ENCODE peak calls at places on chromosomes 1 and 21, in six cellular contexts. One of them, this sample, is unnamed.

GRCh38 chr21:25750085-25750484 is 15.3 kb downstream of the GABPA start:
- DNase-seq in HL-60: no peak
- DNase-seq in endothelial cell of umbilical vein: no peak
- DNase-seq in transverse colon: no peak
- DNase-seq in Panc1: no peak
- DNase-seq in GM12878: no peak
- DNase-seq in this sample: no peak

GRCh38 chr1:174060090-174060489 is 37.9 kb upstream of the RC3H1 start:
- DNase-seq in endothelial cell of umbilical vein: no peak
- DNase-seq in HL-60: no peak
- DNase-seq in Panc1: no peak
- DNase-seq in transverse colon: no peak
- DNase-seq in GM12878: no peak
- DNase-seq in this sample: no peak

GRCh38 chr1:22143065-22143514 is at the start of gene WNT4:
- DNase-seq in transverse colon: peak
- DNase-seq in Panc1: no peak
- DNase-seq in GM12878: no peak
- DNase-seq in endothelial cell of umbilical vein: no peak
- DNase-seq in HL-60: no peak
- DNase-seq in this sample: peak

GRCh38 chr1:35432231-35432630 is 125.0 kb downstream of the KIAA0319L start:
- DNase-seq in transverse colon: no peak
- DNase-seq in Panc1: no peak
- DNase-seq in endothelial cell of umbilical vein: no peak
- DNase-seq in GM12878: no peak
- DNase-seq in HL-60: no peak
- DNase-seq in this sample: no peak

GRCh38 chr1:66598670-66599069 is 64.7 kb downstream of the SGIP1 start:
- DNase-seq in transverse colon: no peak
- DNase-seq in Panc1: no peak
- DNase-seq in endothelial cell of umbilical vein: peak
- DNase-seq in GM12878: no peak
- DNase-seq in HL-60: no peak
- DNase-seq in this sample: no peak

GRCh38 chr1:214281902-214282695 is 1.1 kb downstream of the SMYD2 start:
- DNase-seq in HL-60: peak
- DNase-seq in endothelial cell of umbilical vein: no peak
- DNase-seq in Panc1: no peak
- DNase-seq in transverse colon: peak
- DNase-seq in GM12878: no peak
- DNase-seq in this sample: no peak

GRCh38 chr1:96076589-96076988 is 645.0 kb upstream of the PTBP2 start:
- DNase-seq in transverse colon: no peak
- DNase-seq in Panc1: no peak
- DNase-seq in HL-60: no peak
- DNase-seq in GM12878: no peak
- DNase-seq in endothelial cell of umbilical vein: no peak
- DNase-seq in this sample: no peak

GRCh38 chr1:232628335-232629214 is 1.4 kb downstream of the SIPA1L2 start:
- DNase-seq in transverse colon: no peak
- DNase-seq in GM12878: no peak
- DNase-seq in Panc1: no peak
- DNase-seq in HL-60: no peak
- DNase-seq in endothelial cell of umbilical vein: peak
- DNase-seq in this sample: no peak

GRCh38 chr1:219100059-219100458 is 73.6 kb upstream of the LYPLAL1 start:
- DNase-seq in HL-60: no peak
- DNase-seq in transverse colon: no peak
- DNase-seq in Panc1: no peak
- DNase-seq in endothelial cell of umbilical vein: no peak
- DNase-seq in GM12878: no peak
- DNase-seq in this sample: no peak

GRCh38 chr1:112778136-112778535 is 63.0 kb upstream of the PPM1J start:
- DNase-seq in HL-60: no peak
- DNase-seq in transverse colon: no peak
- DNase-seq in GM12878: no peak
- DNase-seq in endothelial cell of umbilical vein: no peak
- DNase-seq in Panc1: no peak
- DNase-seq in this sample: no peak

GRCh38 chr1:31793086-31793485 is 22.7 kb downstream of the SPOCD1 start:
- DNase-seq in transverse colon: no peak
- DNase-seq in endothelial cell of umbilical vein: no peak
- DNase-seq in GM12878: no peak
- DNase-seq in Panc1: no peak
- DNase-seq in HL-60: no peak
- DNase-seq in this sample: no peak

GRCh38 chr1:241627453-241628329 is 12.5 kb downstream of the CHML start:
- DNase-seq in Panc1: no peak
- DNase-seq in transverse colon: peak
- DNase-seq in HL-60: peak
- DNase-seq in endothelial cell of umbilical vein: peak
- DNase-seq in GM12878: peak
- DNase-seq in this sample: no peak

GRCh38 chr1:116738673-116739370 is 15.4 kb upstream of the CD2 start:
- DNase-seq in GM12878: peak
- DNase-seq in endothelial cell of umbilical vein: no peak
- DNase-seq in transverse colon: no peak
- DNase-seq in Panc1: no peak
- DNase-seq in HL-60: no peak
- DNase-seq in this sample: no peak

GRCh38 chr1:34929497-34929852 is at the start of gene DLGAP3:
- DNase-seq in GM12878: no peak
- DNase-seq in Panc1: no peak
- DNase-seq in transverse colon: no peak
- DNase-seq in endothelial cell of umbilical vein: no peak
- DNase-seq in HL-60: no peak
- DNase-seq in this sample: no peak

GRCh38 chr1:98766241-98766640 is 104.7 kb downstream of the SNX7 start:
- DNase-seq in Panc1: no peak
- DNase-seq in endothelial cell of umbilical vein: no peak
- DNase-seq in GM12878: peak
- DNase-seq in HL-60: peak
- DNase-seq in transverse colon: no peak
- DNase-seq in this sample: no peak

GRCh38 chr1:65623895-65624294 is 168.8 kb upstream of the PDE4B start:
- DNase-seq in transverse colon: no peak
- DNase-seq in HL-60: no peak
- DNase-seq in Panc1: no peak
- DNase-seq in endothelial cell of umbilical vein: no peak
- DNase-seq in GM12878: no peak
- DNase-seq in this sample: no peak

GRCh38 chr1:98001764-98002163 is 80.9 kb upstream of the DPYD start:
- DNase-seq in transverse colon: no peak
- DNase-seq in endothelial cell of umbilical vein: no peak
- DNase-seq in Panc1: no peak
- DNase-seq in HL-60: no peak
- DNase-seq in GM12878: no peak
- DNase-seq in this sample: no peak

GRCh38 chr1:246069581-246069980 is 437.5 kb downstream of the SMYD3 start:
- DNase-seq in HL-60: no peak
- DNase-seq in transverse colon: no peak
- DNase-seq in Panc1: no peak
- DNase-seq in endothelial cell of umbilical vein: no peak
- DNase-seq in GM12878: no peak
- DNase-seq in this sample: no peak

GRCh38 chr21:38303300-38303699 is 46.5 kb downstream of the KCNJ15 start:
- DNase-seq in transverse colon: no peak
- DNase-seq in endothelial cell of umbilical vein: peak
- DNase-seq in Panc1: peak
- DNase-seq in GM12878: no peak
- DNase-seq in HL-60: no peak
- DNase-seq in this sample: no peak

GRCh38 chr1:219837274-219837993 is 90.9 kb downstream of the SLC30A10 start:
- DNase-seq in HL-60: peak
- DNase-seq in endothelial cell of umbilical vein: peak
- DNase-seq in Panc1: peak
- DNase-seq in GM12878: no peak
- DNase-seq in transverse colon: no peak
- DNase-seq in this sample: peak

GRCh38 chr1:194466706-194467105 is 1280.3 kb upstream of the B3GALT2 start:
- DNase-seq in HL-60: no peak
- DNase-seq in transverse colon: no peak
- DNase-seq in GM12878: no peak
- DNase-seq in endothelial cell of umbilical vein: no peak
- DNase-seq in Panc1: no peak
- DNase-seq in this sample: no peak

GRCh38 chr1:32341186-32341757 is 5.2 kb upstream of the MARCKSL1 start:
- DNase-seq in HL-60: no peak
- DNase-seq in Panc1: no peak
- DNase-seq in GM12878: no peak
- DNase-seq in transverse colon: no peak
- DNase-seq in endothelial cell of umbilical vein: no peak
- DNase-seq in this sample: no peak

GRCh38 chr1:114685851-114686250 is 9.5 kb downstream of the AMPD1 start:
- DNase-seq in HL-60: no peak
- DNase-seq in endothelial cell of umbilical vein: no peak
- DNase-seq in Panc1: no peak
- DNase-seq in transverse colon: no peak
- DNase-seq in GM12878: no peak
- DNase-seq in this sample: no peak

GRCh38 chr1:228372183-228373003 is 34.2 kb downstream of the TRIM11 start:
- DNase-seq in Panc1: no peak
- DNase-seq in endothelial cell of umbilical vein: no peak
- DNase-seq in transverse colon: peak
- DNase-seq in GM12878: no peak
- DNase-seq in HL-60: no peak
- DNase-seq in this sample: no peak

GRCh38 chr1:89149229-89149628 is 23.3 kb upstream of the GBP2 start:
- DNase-seq in GM12878: no peak
- DNase-seq in Panc1: no peak
- DNase-seq in endothelial cell of umbilical vein: peak
- DNase-seq in transverse colon: peak
- DNase-seq in HL-60: no peak
- DNase-seq in this sample: no peak

GRCh38 chr1:116909511-116910378 is at the start of gene PTGFRN:
- DNase-seq in endothelial cell of umbilical vein: peak
- DNase-seq in HL-60: peak
- DNase-seq in GM12878: no peak
- DNase-seq in Panc1: no peak
- DNase-seq in transverse colon: peak
- DNase-seq in this sample: peak

GRCh38 chr1:109723351-109723750 is 11.3 kb downstream of the GSTM5 start:
- DNase-seq in GM12878: no peak
- DNase-seq in transverse colon: no peak
- DNase-seq in HL-60: no peak
- DNase-seq in Panc1: no peak
- DNase-seq in endothelial cell of umbilical vein: no peak
- DNase-seq in this sample: no peak

DNA sequence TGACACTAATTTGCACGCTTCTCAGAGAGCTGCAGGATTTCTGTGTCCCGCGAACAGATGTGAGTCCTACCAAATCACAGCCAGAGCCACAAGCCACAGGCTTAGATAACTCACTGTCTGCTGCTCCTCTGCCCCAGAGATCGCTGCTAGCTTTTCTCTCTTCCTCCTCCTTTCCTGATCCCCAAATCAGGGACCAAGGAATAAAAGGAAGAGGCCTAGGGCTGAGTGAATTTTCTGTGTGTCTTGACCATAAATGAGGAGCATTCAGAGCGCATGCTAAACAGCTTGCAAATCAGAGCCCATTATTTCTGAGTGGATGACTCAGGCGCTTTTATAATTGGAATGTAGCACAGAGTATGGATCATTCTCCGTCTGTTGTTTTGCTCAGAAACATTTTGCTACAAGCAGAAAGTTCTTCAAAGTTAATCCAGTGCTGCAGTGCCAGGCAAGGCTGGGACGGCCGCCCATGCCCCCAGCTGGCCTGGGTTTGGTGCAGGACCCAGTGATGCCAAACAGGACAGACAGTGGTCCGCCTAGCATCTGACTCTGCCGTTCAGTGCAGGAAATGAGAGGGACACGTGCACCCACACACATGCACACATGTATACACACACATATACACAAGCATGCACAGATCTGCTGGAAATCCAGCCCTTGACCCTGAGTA is 38.2 kb downstream of the KCNAB2 start:
- DNase-seq in GM12878: no peak
- DNase-seq in HL-60: no peak
- DNase-seq in endothelial cell of umbilical vein: no peak
- DNase-seq in Panc1: no peak
- DNase-seq in transverse colon: no peak
- DNase-seq in this sample: no peak
- TF ChIP-seq POLR2AphosphoS5 in GM12878: no peak
- TF ChIP-seq POLR2AphosphoS5 in HL-60: no peak
- TF ChIP-seq POLR2AphosphoS5 in endothelial cell of umbilical vein: no peak
- TF ChIP-seq POLR2AphosphoS5 in Panc1: no peak
- TF ChIP-seq POLR2AphosphoS5 in transverse colon: no peak
- TF ChIP-seq POLR2AphosphoS5 in this sample: no peak

GRCh38 chr1:178310685-178311105 is 186.1 kb downstream of the CLEC20A start:
- DNase-seq in transverse colon: no peak
- DNase-seq in GM12878: peak
- DNase-seq in endothelial cell of umbilical vein: peak
- DNase-seq in Panc1: no peak
- DNase-seq in HL-60: peak
- DNase-seq in this sample: peak
- TF ChIP-seq POLR2AphosphoS5 in transverse colon: no peak
- TF ChIP-seq POLR2AphosphoS5 in GM12878: no peak
- TF ChIP-seq POLR2AphosphoS5 in endothelial cell of umbilical vein: no peak
- TF ChIP-seq POLR2AphosphoS5 in Panc1: no peak
- TF ChIP-seq POLR2AphosphoS5 in HL-60: no peak
- TF ChIP-seq POLR2AphosphoS5 in this sample: no peak

GRCh38 chr1:9009438-9010366 is 16.5 kb downstream of the SLC2A7 start:
- DNase-seq in transverse colon: peak
- DNase-seq in HL-60: peak
- DNase-seq in GM12878: no peak
- DNase-seq in Panc1: no peak
- DNase-seq in endothelial cell of umbilical vein: peak
- DNase-seq in this sample: peak
- TF ChIP-seq POLR2AphosphoS5 in transverse colon: no peak
- TF ChIP-seq POLR2AphosphoS5 in HL-60: no peak
- TF ChIP-seq POLR2AphosphoS5 in GM12878: peak
- TF ChIP-seq POLR2AphosphoS5 in Panc1: no peak
- TF ChIP-seq POLR2AphosphoS5 in endothelial cell of umbilical vein: no peak
- TF ChIP-seq POLR2AphosphoS5 in this sample: peak

DNA sequence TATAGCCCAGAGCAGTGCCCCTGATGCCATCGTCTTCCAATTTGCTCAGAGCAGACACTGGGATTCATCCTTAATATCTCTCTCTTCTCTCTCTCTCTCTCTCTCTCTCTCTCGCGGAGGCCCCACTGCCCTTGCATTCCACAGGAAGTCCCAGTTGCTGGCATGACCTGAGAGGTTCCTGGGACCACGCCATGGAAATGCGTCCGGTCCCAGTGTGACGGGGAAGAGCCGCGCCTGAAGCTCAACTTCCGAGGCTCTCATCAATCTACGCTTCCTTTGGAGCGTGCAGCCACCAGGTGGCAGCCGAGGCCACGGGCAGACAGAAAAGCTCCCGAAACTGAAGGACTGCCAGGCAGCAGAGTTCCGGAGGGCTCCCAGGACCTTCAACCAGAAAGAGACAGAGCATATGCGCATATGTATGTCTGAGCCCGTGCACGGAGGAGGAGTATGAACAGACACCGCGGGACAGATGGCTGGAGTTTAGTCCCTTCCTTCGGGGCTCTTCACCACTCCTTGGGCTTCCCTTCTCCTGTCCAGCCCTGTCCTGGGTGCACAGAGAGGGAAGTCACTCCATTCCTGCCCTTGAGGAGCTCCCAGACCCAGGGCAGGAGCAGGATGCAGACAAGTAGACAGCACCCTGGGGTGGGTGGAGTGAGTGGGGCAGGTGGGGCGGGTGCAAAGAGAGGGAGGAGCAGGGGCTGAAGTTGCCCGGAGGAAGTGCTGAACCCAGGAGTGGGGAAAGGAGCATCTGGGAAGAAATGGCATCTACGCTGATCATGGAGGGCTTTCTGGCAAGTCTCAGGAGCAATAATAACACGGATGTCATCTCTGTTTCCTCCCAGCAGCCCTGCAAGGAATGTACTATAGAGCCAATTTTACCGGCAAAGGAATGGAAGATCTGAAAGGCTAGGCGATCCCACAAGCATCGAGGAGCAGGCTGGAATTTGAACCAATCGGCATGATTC is 10.5 kb downstream of the PDZK1IP1 start:
- DNase-seq in GM12878: peak
- DNase-seq in HL-60: peak
- DNase-seq in transverse colon: peak
- DNase-seq in Panc1: peak
- DNase-seq in endothelial cell of umbilical vein: peak
- DNase-seq in this sample: peak
- TF ChIP-seq POLR2AphosphoS5 in GM12878: no peak
- TF ChIP-seq POLR2AphosphoS5 in HL-60: peak
- TF ChIP-seq POLR2AphosphoS5 in transverse colon: no peak
- TF ChIP-seq POLR2AphosphoS5 in Panc1: peak
- TF ChIP-seq POLR2AphosphoS5 in endothelial cell of umbilical vein: peak
- TF ChIP-seq POLR2AphosphoS5 in this sample: no peak